ENCODE peak calls at places on chromosomes 3 and 15, in seven cellular contexts. O is suprapubic skin, T is HepG2, F is kidney, B is heart left ventricle, A is fibroblast of lung, H is psoas muscle. R is an unnamed sample.

GRCh38 chr3:36366308-36366707 is 14.0 kb upstream of the STAC start:
- DNase-seq in F (no peak), T (no peak), B (no peak), A (no peak), H (no peak), O (no peak), R (no peak)

GRCh38 chr3:132777171-132777570 is 55.0 kb upstream of the NPHP3 start:
- DNase-seq in O (no peak), A (no peak), T (no peak), B (no peak), F (no peak), H (no peak), R (no peak)

GRCh38 chr15:74790080-74790916 is 8.4 kb downstream of the CSK start:
- DNase-seq in F (peak; percentile 93), T (no peak), A (peak; percentile 82), B (peak; percentile 91), O (no peak), H (peak; percentile 84), R (peak; percentile 82)

GRCh38 chr3:159866201-159866746 is 122.4 kb upstream of the IL12A start:
- DNase-seq in A (peak; percentile 62), F (no peak), O (no peak), T (no peak), H (no peak), B (no peak), R (no peak)

GRCh38 chr3:87128006-87128405 is 99.1 kb upstream of the CHMP2B start:
- DNase-seq in B (no peak), T (no peak), H (no peak), A (no peak), O (no peak), F (no peak), R (no peak)

GRCh38 chr3:27166888-27167287 is 202.3 kb downstream of the NEK10 start:
- DNase-seq in H (no peak), A (peak; percentile 91), O (no peak), B (no peak), T (no peak), F (no peak), R (no peak)

GRCh38 chr15:68431037-68431791 is 749 bp downstream of the ITGA11 start:
- DNase-seq in F (peak; percentile 84), A (no peak), O (no peak), T (no peak), B (peak; percentile 54), H (peak; percentile 72), R (no peak)

GRCh38 chr3:14451844-14452533 is 49.6 kb downstream of the SLC6A6 start:
- DNase-seq in O (peak; percentile 88), F (peak; percentile 89), H (peak; percentile 91), A (peak; percentile 94), B (peak; percentile 72), T (peak; percentile 76), R (peak; percentile 58)

GRCh38 chr15:78727561-78727960 is 83.7 kb downstream of the ADAMTS7 start:
- DNase-seq in F (no peak), H (no peak), A (no peak), B (no peak), T (peak; percentile 40), O (no peak), R (no peak)

GRCh38 chr15:68626739-68627138 is 47.9 kb downstream of the CORO2B start:
- DNase-seq in B (no peak), F (no peak), O (no peak), H (no peak), A (no peak), T (no peak), R (no peak)

DNA sequence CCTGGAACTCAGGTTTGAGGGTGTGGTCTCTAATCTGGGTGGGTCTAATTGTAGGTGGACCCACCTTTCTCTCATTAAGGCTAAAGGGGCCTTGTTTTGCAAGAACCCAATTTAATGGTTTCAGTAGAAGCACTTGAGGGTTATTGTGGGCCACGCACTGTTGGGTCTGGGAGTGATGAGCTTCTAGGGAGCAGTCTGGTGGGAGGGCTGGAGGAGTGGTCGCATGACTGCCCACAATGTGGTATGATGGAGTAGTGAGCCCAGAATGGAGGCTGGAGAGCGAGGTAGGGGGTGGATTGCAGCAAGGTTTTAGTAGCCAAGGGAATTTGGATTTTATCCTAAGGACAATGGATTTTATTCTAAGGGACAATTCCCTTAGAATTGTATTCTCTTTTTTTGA is 2.7 kb downstream of the TATDN2 start:
- DNase-seq in T (no peak), O (no peak), A (no peak), H (no peak), B (no peak), F (no peak), R (no peak)
- H3K4me3 ChIP-seq in T (peak overlapping the region; percentile 77), O (no peak overlapping the region), A (peak overlapping the region; percentile 91), H (peak overlapping the region; percentile 78), B (no peak overlapping the region), F (no peak overlapping the region), R (no peak overlapping the region)

GRCh38 chr3:71131385-71131871 is 452.1 kb downstream of the FOXP1 start:
- DNase-seq in O (no peak), F (no peak), H (no peak), A (no peak), T (no peak), B (no peak), R (no peak)
- H3K4me3 ChIP-seq in O (peak overlapping the region; percentile 57), F (no peak overlapping the region), H (peak overlapping the region; percentile 63), A (no peak overlapping the region), T (no peak overlapping the region), B (peak overlapping the region; percentile 67), R (peak overlapping the region; percentile 58)

GRCh38 chr3:107239703-107240102 is 137.5 kb upstream of the CCDC54 start:
- DNase-seq in B (no peak), O (no peak), A (no peak), T (no peak), F (no peak), H (no peak), R (no peak)

GRCh38 chr3:107235923-107236315 is 141.3 kb upstream of the CCDC54 start:
- DNase-seq in T (peak; percentile 66), H (no peak), B (peak; percentile 31), F (no peak), A (peak; percentile 95), O (no peak), R (no peak)

GRCh38 chr3:107238787-107239186 is 138.5 kb upstream of the CCDC54 start:
- DNase-seq in B (no peak), T (no peak), A (no peak), H (no peak), F (no peak), O (no peak), R (no peak)

GRCh38 chr3:107236661-107237375 is 140.4 kb upstream of the CCDC54 start:
- DNase-seq in A (no peak), T (no peak), H (no peak), O (no peak), F (no peak), B (no peak), R (no peak)

GRCh38 chr3:107235193-107235922 is 141.9 kb upstream of the CCDC54 start:
- DNase-seq in O (no peak), F (no peak), B (no peak), T (peak; percentile 3), H (no peak), A (no peak), R (no peak)
- H3K4me3 ChIP-seq in O (peak overlapping the region; percentile 53), F (peak overlapping the region; percentile 90), B (peak overlapping the region; percentile 60), T (peak overlapping the region; percentile 47), H (peak overlapping the region; percentile 63), A (peak overlapping the region; percentile 81), R (peak overlapping the region; percentile 52)

DNA sequence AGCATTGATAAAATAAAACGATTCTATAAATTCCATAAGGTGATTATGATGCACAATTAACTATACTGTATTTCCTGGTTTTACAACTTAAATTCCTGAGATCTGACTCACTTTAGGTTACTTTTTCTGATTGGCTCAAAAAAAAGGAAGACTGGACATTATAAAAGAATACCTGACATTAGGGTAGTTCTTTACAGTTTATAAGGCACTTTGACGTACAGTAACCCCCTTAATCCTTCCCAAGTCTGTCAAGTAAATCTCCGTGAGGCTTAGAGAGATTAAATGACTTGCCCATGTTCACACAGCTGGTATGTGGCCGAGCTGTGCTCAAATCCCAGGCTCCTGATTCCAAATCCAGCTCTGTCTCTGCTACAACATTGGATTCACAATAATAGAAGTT is 1.0 kb upstream of the SLTM start:
- DNase-seq in B (no peak), H (no peak), T (no peak), A (no peak), O (no peak), F (no peak), R (no peak)
- H3K4me3 ChIP-seq in B (peak overlapping the region; percentile 95), H (peak overlapping the region; percentile 93), T (peak overlapping the region; percentile 76), A (peak overlapping the region; percentile 79), O (peak overlapping the region; percentile 96), F (peak overlapping the region; percentile 76), R (peak overlapping the region; percentile 86)

DNA sequence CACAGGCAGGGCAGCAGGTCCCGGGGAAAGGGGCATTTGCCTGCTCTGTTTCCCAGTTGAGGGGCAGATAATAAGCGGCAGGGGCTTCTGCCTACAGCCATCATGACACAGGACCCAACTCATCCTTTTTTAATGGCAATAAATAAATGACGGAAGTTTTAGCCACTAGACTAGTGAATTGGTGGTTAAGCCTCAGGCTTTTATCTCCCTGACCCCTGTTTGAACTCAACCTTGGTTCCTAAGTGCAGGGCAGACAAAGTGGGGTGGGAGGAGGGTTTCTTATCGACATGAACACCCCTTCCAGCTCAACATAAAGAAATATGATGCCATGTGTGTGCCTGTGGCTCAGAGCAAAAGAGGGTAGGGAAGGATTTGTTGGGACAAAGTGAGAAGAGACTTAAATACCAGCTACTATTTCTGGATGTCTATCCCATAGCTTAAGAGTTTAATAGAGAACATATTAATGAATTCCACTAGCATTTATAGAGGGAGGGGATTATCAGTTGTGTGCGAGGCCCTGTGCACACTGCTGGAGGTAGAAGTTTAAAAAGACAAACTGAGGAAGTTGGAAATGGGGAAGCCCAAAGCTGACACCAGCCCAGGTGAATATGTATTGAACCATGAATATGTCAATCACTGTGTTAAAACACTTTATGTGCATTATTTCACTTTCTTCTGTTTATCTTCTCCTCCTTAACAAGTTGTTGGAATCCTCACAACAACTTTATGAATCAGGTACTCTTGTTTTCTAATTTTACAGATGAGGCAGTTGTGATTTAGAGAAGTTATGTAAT is 939.4 kb downstream of the MCTP2 start:
- DNase-seq in H (no peak), F (no peak), A (no peak), O (no peak), B (no peak), T (no peak), R (no peak)
- H3K4me3 ChIP-seq in H (no peak overlapping the region), F (no peak overlapping the region), A (peak overlapping the region; percentile 32), O (no peak overlapping the region), B (no peak overlapping the region), T (no peak overlapping the region), R (peak overlapping the region; percentile 11)

DNA sequence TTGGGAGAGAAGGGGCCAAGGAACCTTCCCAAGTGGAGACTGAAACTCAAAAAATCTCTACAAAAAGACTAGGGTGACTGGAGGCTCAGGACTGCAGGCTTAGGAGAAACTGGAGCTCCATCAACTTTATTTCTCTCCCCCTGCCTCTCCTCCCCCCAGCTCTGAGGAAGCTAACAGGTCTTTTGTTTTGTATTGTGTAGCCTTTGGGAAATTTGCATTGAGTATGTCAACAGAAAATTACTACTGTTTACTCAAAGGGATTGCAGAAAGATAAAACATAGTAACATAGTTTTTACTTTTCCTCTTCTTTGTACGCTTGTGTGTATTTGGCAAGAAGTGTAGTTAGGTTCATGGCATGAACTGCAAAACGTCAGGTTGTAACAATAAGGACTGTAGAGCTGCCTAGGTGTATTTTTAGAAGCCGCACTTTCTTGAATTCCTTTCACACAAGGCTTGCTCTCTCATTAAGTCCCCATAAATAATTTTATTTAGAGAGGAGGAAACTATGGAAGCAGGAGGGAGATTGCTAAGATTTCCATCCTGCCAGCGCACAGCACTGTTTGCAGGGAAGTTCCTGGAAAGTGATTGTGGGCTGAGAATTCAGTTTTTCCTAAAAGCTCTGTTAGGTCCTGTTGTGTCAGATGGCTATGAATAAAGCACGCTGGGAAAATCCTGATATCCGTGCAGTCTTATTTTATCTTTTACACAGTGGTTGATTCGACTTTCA is 21.1 kb upstream of the SATB1 start:
- DNase-seq in F (no peak), B (no peak), O (no peak), T (no peak), H (no peak), A (no peak), R (no peak)
- H3K4me3 ChIP-seq in F (peak overlapping the region; percentile 56), B (peak overlapping the region; percentile 60), O (peak overlapping the region; percentile 66), T (no peak overlapping the region), H (no peak overlapping the region), A (no peak overlapping the region), R (peak overlapping the region; percentile 57)

R was measured in upper lobe of right lung.